ENCODE peak calls at places on chromosomes 13 and 19, in eight cellular contexts. U, A, O, G, D, V, T and Z are unnamed samples.
A peak's percentile ranks its signal among the peaks of the same experiment; 100 is the strongest.

GRCh38 chr19:8629184-8629583 is 1.2 kb upstream of the NFILZ start:
- DNase-seq in O (no peak), T (no peak), U (no peak), G (no peak), A (no peak), V (no peak), D (no peak), Z (no peak)

GRCh38 chr19:38306236-38306635 is 2.2 kb downstream of the C19orf33 start:
- DNase-seq in A (no peak), U (no peak), V (no peak), O (no peak), G (no peak), D (no peak), T (no peak), Z (no peak)

GRCh38 chr13:99015606-99016520 is 38.0 kb upstream of the DOCK9 start:
- DNase-seq in O (no peak), G (no peak), V (no peak), A (no peak), T (no peak), U (no peak), D (no peak), Z (no peak)

GRCh38 chr19:43574424-43575155 is 737 bp downstream of the XRCC1 start:
- DNase-seq in U (no peak), V (no peak), O (no peak), A (no peak), T (no peak), G (no peak), D (no peak), Z (no peak)

GRCh38 chr13:113152894-113153809 is 5.3 kb upstream of the PROZ start:
- DNase-seq in G (peak; percentile 29), O (peak; percentile 56), U (no peak), A (no peak), D (peak; percentile 18), T (no peak), V (no peak), Z (no peak)

GRCh38 chr13:24264976-24265375 is 44.4 kb upstream of the C1QTNF9 start:
- DNase-seq in D (peak; percentile 80), A (peak; percentile 92), U (peak; percentile 64), G (peak; percentile 77), V (no peak), O (no peak), T (no peak), Z (no peak)

GRCh38 chr19:7833225-7834156 is 3.5 kb downstream of the EVI5L start:
- DNase-seq in T (no peak), U (no peak), V (no peak), O (peak; percentile 8), A (no peak), G (no peak), D (no peak), Z (peak; percentile 43)

GRCh38 chr19:48244289-48244688 is 11.4 kb downstream of the CARD8 start:
- DNase-seq in D (no peak), U (no peak), A (peak; percentile 60), G (peak; percentile 46), T (no peak), V (peak; percentile 49), O (no peak), Z (no peak)

GRCh38 chr13:39501711-39502324 is 101.2 kb downstream of the LHFPL6 start:
- DNase-seq in T (no peak), V (no peak), U (no peak), G (no peak), D (no peak), A (no peak), O (no peak), Z (no peak)

GRCh38 chr13:53782400-53783030 is 753.9 kb downstream of the OLFM4 start:
- DNase-seq in G (no peak), T (peak; percentile 27), O (peak; percentile 32), A (peak; percentile 19), V (peak; percentile 27), D (no peak), U (no peak), Z (peak; percentile 4)

GRCh38 chr13:91724591-91724990 is 326.2 kb downstream of the GPC5 start:
- DNase-seq in T (no peak), U (no peak), G (no peak), A (no peak), D (no peak), V (no peak), O (no peak), Z (no peak)

GRCh38 chr19:38369584-38369983 is 4.8 kb upstream of the PSMD8 start:
- DNase-seq in A (no peak), U (no peak), D (no peak), O (no peak), V (no peak), G (no peak), T (no peak), Z (no peak)

GRCh38 chr13:95684463-95684862 is 7.5 kb downstream of the DNAJC3 start:
- DNase-seq in D (no peak), O (peak; percentile 0), G (no peak), A (no peak), T (peak; percentile 33), V (no peak), U (no peak), Z (no peak)

GRCh38 chr13:30429721-30430694 is 7.7 kb downstream of the UBE2L5 start:
- DNase-seq in U (no peak), G (no peak), O (peak; percentile 31), V (no peak), T (no peak), A (no peak), D (no peak), Z (no peak)

GRCh38 chr19:6723108-6723618 is 2.7 kb upstream of the C3 start:
- DNase-seq in G (no peak), V (no peak), D (no peak), O (no peak), A (no peak), U (no peak), T (no peak), Z (no peak)

GRCh38 chr19:44626067-44626624 is 12.8 kb downstream of the IGSF23 start:
- DNase-seq in G (no peak), O (no peak), U (no peak), A (no peak), V (no peak), D (no peak), T (no peak), Z (peak; percentile 76)

GRCh38 chr19:3123956-3124355 is 11.9 kb upstream of the GNA15 start:
- DNase-seq in D (no peak), O (no peak), A (no peak), U (no peak), V (no peak), T (no peak), G (no peak), Z (no peak)

GRCh38 chr13:77876176-77876575 is 42.5 kb downstream of the EDNRB start:
- DNase-seq in V (no peak), A (no peak), O (no peak), T (no peak), D (no peak), U (no peak), G (no peak), Z (no peak)

GRCh38 chr19:13817615-13818371 is 22.6 kb downstream of the ZSWIM4 start:
- DNase-seq in A (peak; percentile 34), T (peak; percentile 96), G (no peak), D (peak; percentile 36), V (no peak), O (no peak), U (no peak), Z (no peak)

GRCh38 chr19:46813570-46814358 is 25.4 kb upstream of the SLC1A5 start:
- DNase-seq in O (no peak), D (no peak), T (no peak), A (no peak), V (no peak), G (no peak), U (no peak), Z (no peak)

GRCh38 chr19:45994456-45994988 is 745 bp upstream of the CCDC61 start:
- DNase-seq in G (no peak), U (no peak), V (no peak), D (no peak), O (no peak), T (no peak), A (peak; percentile 31), Z (no peak)

GRCh38 chr19:47675271-47675670 is 38.0 kb upstream of the EHD2 start:
- DNase-seq in O (no peak), V (no peak), A (no peak), U (no peak), D (no peak), T (no peak), G (no peak), Z (no peak)

GRCh38 chr19:46394398-46394797 is 19.0 kb downstream of the CCDC8 start:
- DNase-seq in O (no peak), U (no peak), D (no peak), A (no peak), G (no peak), T (no peak), V (no peak), Z (no peak)

GRCh38 chr19:7862413-7862951 is 11.7 kb downstream of the PRR36 start:
- DNase-seq in G (peak; percentile 67), V (no peak), O (peak; percentile 98), U (peak; percentile 47), D (peak; percentile 78), T (no peak), A (peak; percentile 74), Z (no peak)

GRCh38 chr19:7297742-7298141 is 3.5 kb upstream of the INSR start:
- DNase-seq in U (no peak), A (no peak), V (no peak), T (no peak), D (no peak), O (no peak), G (no peak), Z (no peak)

GRCh38 chr13:50993908-50994307 is 84.3 kb downstream of the RNASEH2B start:
- DNase-seq in D (no peak), A (no peak), G (no peak), O (no peak), V (no peak), U (no peak), T (no peak), Z (no peak)

GRCh38 chr19:47445937-47446402 is 25.7 kb downstream of the SLC8A2 start:
- DNase-seq in U (peak; percentile 44), G (peak; percentile 68), D (peak; percentile 39), O (no peak), A (peak; percentile 79), T (no peak), V (no peak), Z (no peak)

GRCh38 chr13:33244907-33245287 is 40.7 kb downstream of the STARD13 start:
- DNase-seq in U (no peak), A (no peak), D (no peak), O (no peak), G (no peak), T (no peak), V (no peak), Z (no peak)

GRCh38 chr13:31944262-31945160 is 87.1 kb upstream of the FRY start:
- DNase-seq in D (no peak), U (no peak), G (no peak), O (no peak), T (no peak), V (no peak), A (no peak), Z (no peak)

GRCh38 chr13:19864018-19864338 is 529 bp upstream of the ZMYM5 start:
- DNase-seq in D (peak; percentile 72), U (no peak), G (no peak), V (peak; percentile 73), T (no peak), O (peak; percentile 74), A (peak; percentile 73), Z (no peak)

GRCh38 chr13:98998831-98999634 is 21.2 kb upstream of the DOCK9 start:
- DNase-seq in V (no peak), A (peak; percentile 40), D (peak; percentile 38), G (no peak), O (no peak), T (no peak), U (no peak), Z (no peak)